ENCODE peak calls at places on chromosomes 2 and 18, in ten cellular contexts. One of them, this sample, is unnamed.

GRCh38 chr2:102065675-102066252 is 74.0 kb downstream of the IL1R2 start:
- DNase-seq in left lung: peak
- DNase-seq in adrenal gland: peak
- DNase-seq in GM23248: peak
- DNase-seq in MM.1S: no peak
- DNase-seq in OCI-LY7: no peak
- DNase-seq in left ventricle myocardium inferior: no peak
- DNase-seq in GM23338: no peak
- DNase-seq in CD8-positive, alpha-beta memory T cell: no peak
- DNase-seq in CD8-positive, alpha-beta T cell: no peak
- DNase-seq in this sample: peak

GRCh38 chr2:34254272-34254882 is 655.3 kb upstream of the FAM98A start:
- DNase-seq in left lung: no peak
- DNase-seq in adrenal gland: no peak
- DNase-seq in GM23248: no peak
- DNase-seq in MM.1S: no peak
- DNase-seq in OCI-LY7: no peak
- DNase-seq in left ventricle myocardium inferior: no peak
- DNase-seq in GM23338: no peak
- DNase-seq in CD8-positive, alpha-beta memory T cell: no peak
- DNase-seq in CD8-positive, alpha-beta T cell: no peak
- DNase-seq in this sample: no peak

GRCh38 chr18:63603772-63604171 is 16.6 kb downstream of the SERPINB13 start:
- DNase-seq in left lung: no peak
- DNase-seq in adrenal gland: no peak
- DNase-seq in GM23248: peak
- DNase-seq in MM.1S: peak
- DNase-seq in OCI-LY7: no peak
- DNase-seq in left ventricle myocardium inferior: no peak
- DNase-seq in GM23338: no peak
- DNase-seq in CD8-positive, alpha-beta memory T cell: no peak
- DNase-seq in CD8-positive, alpha-beta T cell: no peak
- DNase-seq in this sample: peak

GRCh38 chr2:142725386-142725785 is 152.1 kb upstream of the KYNU start:
- DNase-seq in left lung: no peak
- DNase-seq in adrenal gland: no peak
- DNase-seq in GM23248: no peak
- DNase-seq in MM.1S: no peak
- DNase-seq in OCI-LY7: no peak
- DNase-seq in left ventricle myocardium inferior: no peak
- DNase-seq in GM23338: no peak
- DNase-seq in CD8-positive, alpha-beta memory T cell: no peak
- DNase-seq in CD8-positive, alpha-beta T cell: no peak
- DNase-seq in this sample: no peak

GRCh38 chr2:190553254-190553653 is 18.7 kb upstream of the NEMP2 start:
- DNase-seq in left lung: no peak
- DNase-seq in adrenal gland: no peak
- DNase-seq in GM23248: no peak
- DNase-seq in MM.1S: no peak
- DNase-seq in OCI-LY7: no peak
- DNase-seq in left ventricle myocardium inferior: no peak
- DNase-seq in GM23338: no peak
- DNase-seq in CD8-positive, alpha-beta memory T cell: no peak
- DNase-seq in CD8-positive, alpha-beta T cell: no peak
- DNase-seq in this sample: no peak

GRCh38 chr2:12980817-12981216 is 264.1 kb downstream of the TRIB2 start:
- DNase-seq in left lung: no peak
- DNase-seq in adrenal gland: no peak
- DNase-seq in GM23248: no peak
- DNase-seq in MM.1S: no peak
- DNase-seq in OCI-LY7: no peak
- DNase-seq in left ventricle myocardium inferior: no peak
- DNase-seq in GM23338: peak
- DNase-seq in CD8-positive, alpha-beta memory T cell: no peak
- DNase-seq in CD8-positive, alpha-beta T cell: no peak
- DNase-seq in this sample: no peak

GRCh38 chr2:9250498-9251153 is 44.0 kb downstream of the ASAP2 start:
- DNase-seq in left lung: no peak
- DNase-seq in adrenal gland: no peak
- DNase-seq in GM23248: no peak
- DNase-seq in MM.1S: no peak
- DNase-seq in OCI-LY7: no peak
- DNase-seq in left ventricle myocardium inferior: no peak
- DNase-seq in GM23338: no peak
- DNase-seq in CD8-positive, alpha-beta memory T cell: no peak
- DNase-seq in CD8-positive, alpha-beta T cell: no peak
- DNase-seq in this sample: no peak

GRCh38 chr18:10060469-10060782 is 146.6 kb downstream of the VAPA start:
- DNase-seq in left lung: no peak
- DNase-seq in adrenal gland: no peak
- DNase-seq in GM23248: no peak
- DNase-seq in MM.1S: no peak
- DNase-seq in OCI-LY7: no peak
- DNase-seq in left ventricle myocardium inferior: no peak
- DNase-seq in GM23338: no peak
- DNase-seq in CD8-positive, alpha-beta memory T cell: no peak
- DNase-seq in CD8-positive, alpha-beta T cell: no peak
- DNase-seq in this sample: no peak

GRCh38 chr18:50401888-50402287 is 27.0 kb downstream of the SKA1 start:
- DNase-seq in left lung: peak
- DNase-seq in adrenal gland: peak
- DNase-seq in GM23248: peak
- DNase-seq in MM.1S: no peak
- DNase-seq in OCI-LY7: no peak
- DNase-seq in left ventricle myocardium inferior: peak
- DNase-seq in GM23338: peak
- DNase-seq in CD8-positive, alpha-beta memory T cell: no peak
- DNase-seq in CD8-positive, alpha-beta T cell: no peak
- DNase-seq in this sample: no peak

GRCh38 chr2:70939847-70940580 is 4.3 kb downstream of the ATP6V1B1 start:
- DNase-seq in left lung: no peak
- DNase-seq in adrenal gland: no peak
- DNase-seq in GM23248: no peak
- DNase-seq in MM.1S: no peak
- DNase-seq in OCI-LY7: no peak
- DNase-seq in left ventricle myocardium inferior: no peak
- DNase-seq in GM23338: no peak
- DNase-seq in CD8-positive, alpha-beta memory T cell: no peak
- DNase-seq in CD8-positive, alpha-beta T cell: no peak
- DNase-seq in this sample: no peak

GRCh38 chr18:66749475-66750035 is 145.7 kb upstream of the CDH19 start:
- DNase-seq in left lung: no peak
- DNase-seq in adrenal gland: no peak
- DNase-seq in GM23248: no peak
- DNase-seq in MM.1S: no peak
- DNase-seq in OCI-LY7: no peak
- DNase-seq in left ventricle myocardium inferior: no peak
- DNase-seq in GM23338: no peak
- DNase-seq in CD8-positive, alpha-beta memory T cell: no peak
- DNase-seq in CD8-positive, alpha-beta T cell: no peak
- DNase-seq in this sample: no peak

GRCh38 chr2:138421971-138422335 is 79.6 kb upstream of the SPOPL start:
- DNase-seq in left lung: no peak
- DNase-seq in adrenal gland: no peak
- DNase-seq in GM23248: peak
- DNase-seq in MM.1S: no peak
- DNase-seq in OCI-LY7: no peak
- DNase-seq in left ventricle myocardium inferior: no peak
- DNase-seq in GM23338: no peak
- DNase-seq in CD8-positive, alpha-beta memory T cell: no peak
- DNase-seq in CD8-positive, alpha-beta T cell: no peak
- DNase-seq in this sample: peak

GRCh38 chr2:101473581-101473910 is 1.4 kb downstream of the RFX8 start:
- DNase-seq in left lung: no peak
- DNase-seq in adrenal gland: no peak
- DNase-seq in GM23248: peak
- DNase-seq in MM.1S: no peak
- DNase-seq in OCI-LY7: no peak
- DNase-seq in left ventricle myocardium inferior: no peak
- DNase-seq in GM23338: no peak
- DNase-seq in CD8-positive, alpha-beta memory T cell: no peak
- DNase-seq in CD8-positive, alpha-beta T cell: no peak
- DNase-seq in this sample: no peak

GRCh38 chr2:74501335-74502071 is 2.1 kb upstream of the LBX2 start:
- DNase-seq in left lung: no peak
- DNase-seq in adrenal gland: no peak
- DNase-seq in GM23248: no peak
- DNase-seq in MM.1S: no peak
- DNase-seq in OCI-LY7: no peak
- DNase-seq in left ventricle myocardium inferior: no peak
- DNase-seq in GM23338: peak
- DNase-seq in CD8-positive, alpha-beta memory T cell: no peak
- DNase-seq in CD8-positive, alpha-beta T cell: no peak
- DNase-seq in this sample: no peak

GRCh38 chr18:3014501-3015202 is 1.7 kb upstream of the LPIN2 start:
- DNase-seq in left lung: no peak
- DNase-seq in adrenal gland: no peak
- DNase-seq in GM23248: peak
- DNase-seq in MM.1S: no peak
- DNase-seq in OCI-LY7: no peak
- DNase-seq in left ventricle myocardium inferior: no peak
- DNase-seq in GM23338: no peak
- DNase-seq in CD8-positive, alpha-beta memory T cell: no peak
- DNase-seq in CD8-positive, alpha-beta T cell: no peak
- DNase-seq in this sample: no peak
- H3K27ac ChIP-seq in left lung: peak
- H3K27ac ChIP-seq in adrenal gland: no peak
- H3K27ac ChIP-seq in GM23248: peak
- H3K27ac ChIP-seq in MM.1S: no peak
- H3K27ac ChIP-seq in OCI-LY7: no peak
- H3K27ac ChIP-seq in left ventricle myocardium inferior: peak
- H3K27ac ChIP-seq in GM23338: no peak
- H3K27ac ChIP-seq in CD8-positive, alpha-beta memory T cell: no peak
- H3K27ac ChIP-seq in CD8-positive, alpha-beta T cell: no peak
- H3K27ac ChIP-seq in this sample: peak

GRCh38 chr2:106885981-106886915 is at the start of gene ST6GAL2:
- DNase-seq in left lung: no peak
- DNase-seq in adrenal gland: no peak
- DNase-seq in GM23248: peak
- DNase-seq in MM.1S: no peak
- DNase-seq in OCI-LY7: no peak
- DNase-seq in left ventricle myocardium inferior: no peak
- DNase-seq in GM23338: peak
- DNase-seq in CD8-positive, alpha-beta memory T cell: no peak
- DNase-seq in CD8-positive, alpha-beta T cell: no peak
- DNase-seq in this sample: no peak
- H3K4me3 ChIP-seq in left lung: peak
- H3K4me3 ChIP-seq in adrenal gland: no peak
- H3K4me3 ChIP-seq in GM23248: peak
- H3K4me3 ChIP-seq in MM.1S: no peak
- H3K4me3 ChIP-seq in OCI-LY7: no peak
- H3K4me3 ChIP-seq in left ventricle myocardium inferior: peak
- H3K4me3 ChIP-seq in GM23338: peak
- H3K4me3 ChIP-seq in CD8-positive, alpha-beta memory T cell: no peak
- H3K4me3 ChIP-seq in CD8-positive, alpha-beta T cell: no peak
- H3K4me3 ChIP-seq in this sample: peak

DNA sequence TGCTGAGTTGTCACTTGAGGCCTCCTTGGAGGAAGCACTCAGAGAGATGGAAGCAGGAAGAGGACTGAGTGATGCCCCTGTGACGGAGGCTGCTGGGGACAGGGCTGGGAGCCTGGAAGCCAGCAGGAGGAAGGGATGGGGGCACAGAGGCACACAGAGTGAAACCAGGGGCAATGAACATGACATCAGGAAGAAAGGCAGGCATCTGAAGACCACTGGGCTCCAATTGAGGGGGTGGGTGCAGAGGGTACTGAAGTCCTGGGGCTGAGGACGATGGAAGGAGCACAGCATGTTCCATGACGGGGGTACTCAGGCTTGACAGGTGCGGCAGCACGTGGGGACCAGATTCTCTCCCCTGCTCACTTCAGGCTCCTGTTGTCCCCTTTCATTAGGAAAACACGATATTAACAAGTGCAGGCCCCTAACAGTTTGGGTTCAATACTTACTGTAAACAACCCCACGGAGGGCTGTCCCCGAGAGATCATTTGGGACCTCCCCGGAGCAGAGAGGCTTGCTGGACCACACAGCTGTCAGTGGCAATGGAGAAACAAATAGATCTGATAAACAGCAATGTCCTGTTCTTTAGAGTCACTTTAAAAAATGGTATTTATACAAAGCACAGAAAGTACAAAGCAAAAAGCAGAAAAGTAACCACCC is 8.7 kb downstream of the INPP5D start:
- DNase-seq in left lung: no peak
- DNase-seq in adrenal gland: no peak
- DNase-seq in GM23248: no peak
- DNase-seq in MM.1S: no peak
- DNase-seq in OCI-LY7: no peak
- DNase-seq in left ventricle myocardium inferior: no peak
- DNase-seq in GM23338: no peak
- DNase-seq in CD8-positive, alpha-beta memory T cell: no peak
- DNase-seq in CD8-positive, alpha-beta T cell: no peak
- DNase-seq in this sample: no peak
- H3K27ac ChIP-seq in left lung: no peak
- H3K27ac ChIP-seq in adrenal gland: no peak
- H3K27ac ChIP-seq in GM23248: no peak
- H3K27ac ChIP-seq in MM.1S: no peak
- H3K27ac ChIP-seq in OCI-LY7: no peak
- H3K27ac ChIP-seq in left ventricle myocardium inferior: no peak
- H3K27ac ChIP-seq in GM23338: no peak
- H3K27ac ChIP-seq in CD8-positive, alpha-beta memory T cell: no peak
- H3K27ac ChIP-seq in CD8-positive, alpha-beta T cell: no peak
- H3K27ac ChIP-seq in this sample: no peak

GRCh38 chr2:66446178-66446860 is 11.4 kb downstream of the MEIS1 start:
- DNase-seq in left lung: no peak
- DNase-seq in adrenal gland: peak
- DNase-seq in GM23248: peak
- DNase-seq in MM.1S: no peak
- DNase-seq in OCI-LY7: no peak
- DNase-seq in left ventricle myocardium inferior: peak
- DNase-seq in GM23338: peak
- DNase-seq in CD8-positive, alpha-beta memory T cell: no peak
- DNase-seq in CD8-positive, alpha-beta T cell: no peak
- DNase-seq in this sample: no peak

GRCh38 chr2:66445781-66446177 is 10.9 kb downstream of the MEIS1 start:
- DNase-seq in left lung: no peak
- DNase-seq in adrenal gland: no peak
- DNase-seq in GM23248: peak
- DNase-seq in MM.1S: no peak
- DNase-seq in OCI-LY7: no peak
- DNase-seq in left ventricle myocardium inferior: no peak
- DNase-seq in GM23338: peak
- DNase-seq in CD8-positive, alpha-beta memory T cell: no peak
- DNase-seq in CD8-positive, alpha-beta T cell: no peak
- DNase-seq in this sample: no peak

GRCh38 chr2:66448592-66448991 is 13.7 kb downstream of the MEIS1 start:
- DNase-seq in left lung: no peak
- DNase-seq in adrenal gland: no peak
- DNase-seq in GM23248: no peak
- DNase-seq in MM.1S: no peak
- DNase-seq in OCI-LY7: no peak
- DNase-seq in left ventricle myocardium inferior: no peak
- DNase-seq in GM23338: no peak
- DNase-seq in CD8-positive, alpha-beta memory T cell: no peak
- DNase-seq in CD8-positive, alpha-beta T cell: no peak
- DNase-seq in this sample: no peak

GRCh38 chr2:66447676-66448075 is 12.8 kb downstream of the MEIS1 start:
- DNase-seq in left lung: no peak
- DNase-seq in adrenal gland: no peak
- DNase-seq in GM23248: peak
- DNase-seq in MM.1S: no peak
- DNase-seq in OCI-LY7: no peak
- DNase-seq in left ventricle myocardium inferior: no peak
- DNase-seq in GM23338: no peak
- DNase-seq in CD8-positive, alpha-beta memory T cell: no peak
- DNase-seq in CD8-positive, alpha-beta T cell: no peak
- DNase-seq in this sample: no peak

GRCh38 chr2:66446924-66447323 is 12.0 kb downstream of the MEIS1 start:
- DNase-seq in left lung: no peak
- DNase-seq in adrenal gland: no peak
- DNase-seq in GM23248: no peak
- DNase-seq in MM.1S: no peak
- DNase-seq in OCI-LY7: no peak
- DNase-seq in left ventricle myocardium inferior: no peak
- DNase-seq in GM23338: no peak
- DNase-seq in CD8-positive, alpha-beta memory T cell: no peak
- DNase-seq in CD8-positive, alpha-beta T cell: no peak
- DNase-seq in this sample: no peak
- H3K4me3 ChIP-seq in left lung: peak
- H3K4me3 ChIP-seq in adrenal gland: no peak
- H3K4me3 ChIP-seq in GM23248: peak
- H3K4me3 ChIP-seq in MM.1S: no peak
- H3K4me3 ChIP-seq in OCI-LY7: no peak
- H3K4me3 ChIP-seq in left ventricle myocardium inferior: peak
- H3K4me3 ChIP-seq in GM23338: peak
- H3K4me3 ChIP-seq in CD8-positive, alpha-beta memory T cell: no peak
- H3K4me3 ChIP-seq in CD8-positive, alpha-beta T cell: no peak
- H3K4me3 ChIP-seq in this sample: no peak